ENCODE peak calls at places on chromosomes 7 and 10, in four cellular contexts. One of them, this sample, is unnamed.

GRCh38 chr7:112357136-112357535 is 93.1 kb upstream of the IFRD1 start:
- DNase-seq in stimulated activated CD8-positive, alpha-beta memory T cell treated with anti-CD3 and anti-CD28 coated beads, Interleukin-4, amount 100 ng/mL, for 4 hours: no peak
- DNase-seq in activated CD4-positive, alpha-beta T cell treated with anti-CD3 and anti-CD28 coated beads, Interleukin-2, amount 10 ng/mL, durations not matched to agents 7 days and 5 days: no peak
- DNase-seq in iPS DF 6.9: no peak
- DNase-seq in this sample: no peak

GRCh38 chr7:39644170-39644569 is 20.8 kb downstream of the RALA start:
- DNase-seq in activated CD4-positive, alpha-beta T cell treated with anti-CD3 and anti-CD28 coated beads, Interleukin-2, amount 10 ng/mL, durations not matched to agents 7 days and 5 days: no peak
- DNase-seq in stimulated activated CD8-positive, alpha-beta memory T cell treated with anti-CD3 and anti-CD28 coated beads, Interleukin-4, amount 100 ng/mL, for 4 hours: no peak
- DNase-seq in iPS DF 6.9: no peak
- DNase-seq in this sample: no peak

GRCh38 chr10:48655426-48656240 is 29.0 kb upstream of the WDFY4 start:
- DNase-seq in stimulated activated CD8-positive, alpha-beta memory T cell treated with anti-CD3 and anti-CD28 coated beads, Interleukin-4, amount 100 ng/mL, for 4 hours: no peak
- DNase-seq in activated CD4-positive, alpha-beta T cell treated with anti-CD3 and anti-CD28 coated beads, Interleukin-2, amount 10 ng/mL, durations not matched to agents 7 days and 5 days: no peak
- DNase-seq in iPS DF 6.9: no peak
- DNase-seq in this sample: no peak

GRCh38 chr7:15168489-15168888 is 265.9 kb upstream of the DGKB start:
- DNase-seq in stimulated activated CD8-positive, alpha-beta memory T cell treated with anti-CD3 and anti-CD28 coated beads, Interleukin-4, amount 100 ng/mL, for 4 hours: no peak
- DNase-seq in activated CD4-positive, alpha-beta T cell treated with anti-CD3 and anti-CD28 coated beads, Interleukin-2, amount 10 ng/mL, durations not matched to agents 7 days and 5 days: no peak
- DNase-seq in iPS DF 6.9: no peak
- DNase-seq in this sample: no peak

GRCh38 chr10:116974442-116975005 is 30.5 kb downstream of the SHTN1 start:
- DNase-seq in stimulated activated CD8-positive, alpha-beta memory T cell treated with anti-CD3 and anti-CD28 coated beads, Interleukin-4, amount 100 ng/mL, for 4 hours: no peak
- DNase-seq in iPS DF 6.9: no peak
- DNase-seq in activated CD4-positive, alpha-beta T cell treated with anti-CD3 and anti-CD28 coated beads, Interleukin-2, amount 10 ng/mL, durations not matched to agents 7 days and 5 days: no peak
- DNase-seq in this sample: no peak

GRCh38 chr10:21505711-21506278 is 19.7 kb downstream of the SKIDA1 start:
- DNase-seq in stimulated activated CD8-positive, alpha-beta memory T cell treated with anti-CD3 and anti-CD28 coated beads, Interleukin-4, amount 100 ng/mL, for 4 hours: no peak
- DNase-seq in activated CD4-positive, alpha-beta T cell treated with anti-CD3 and anti-CD28 coated beads, Interleukin-2, amount 10 ng/mL, durations not matched to agents 7 days and 5 days: no peak
- DNase-seq in iPS DF 6.9: no peak
- DNase-seq in this sample: no peak

GRCh38 chr10:52632591-52632990 is 140.0 kb downstream of the MBL2 start:
- DNase-seq in activated CD4-positive, alpha-beta T cell treated with anti-CD3 and anti-CD28 coated beads, Interleukin-2, amount 10 ng/mL, durations not matched to agents 7 days and 5 days: no peak
- DNase-seq in stimulated activated CD8-positive, alpha-beta memory T cell treated with anti-CD3 and anti-CD28 coated beads, Interleukin-4, amount 100 ng/mL, for 4 hours: no peak
- DNase-seq in iPS DF 6.9: no peak
- DNase-seq in this sample: no peak

GRCh38 chr10:69331161-69331560 is 52.9 kb downstream of the HK1 start:
- DNase-seq in iPS DF 6.9: no peak
- DNase-seq in stimulated activated CD8-positive, alpha-beta memory T cell treated with anti-CD3 and anti-CD28 coated beads, Interleukin-4, amount 100 ng/mL, for 4 hours: no peak
- DNase-seq in activated CD4-positive, alpha-beta T cell treated with anti-CD3 and anti-CD28 coated beads, Interleukin-2, amount 10 ng/mL, durations not matched to agents 7 days and 5 days: no peak
- DNase-seq in this sample: no peak

GRCh38 chr10:88979153-88979562 is 11.4 kb upstream of the FAS start:
- DNase-seq in iPS DF 6.9: no peak
- DNase-seq in stimulated activated CD8-positive, alpha-beta memory T cell treated with anti-CD3 and anti-CD28 coated beads, Interleukin-4, amount 100 ng/mL, for 4 hours: no peak
- DNase-seq in activated CD4-positive, alpha-beta T cell treated with anti-CD3 and anti-CD28 coated beads, Interleukin-2, amount 10 ng/mL, durations not matched to agents 7 days and 5 days: no peak
- DNase-seq in this sample: no peak

GRCh38 chr10:112790921-112791320 is 159.1 kb upstream of the TCF7L2 start:
- DNase-seq in iPS DF 6.9: no peak
- DNase-seq in activated CD4-positive, alpha-beta T cell treated with anti-CD3 and anti-CD28 coated beads, Interleukin-2, amount 10 ng/mL, durations not matched to agents 7 days and 5 days: no peak
- DNase-seq in stimulated activated CD8-positive, alpha-beta memory T cell treated with anti-CD3 and anti-CD28 coated beads, Interleukin-4, amount 100 ng/mL, for 4 hours: no peak
- DNase-seq in this sample: no peak

GRCh38 chr10:84522612-84523462 is 194.4 kb downstream of the CCSER2 start:
- DNase-seq in activated CD4-positive, alpha-beta T cell treated with anti-CD3 and anti-CD28 coated beads, Interleukin-2, amount 10 ng/mL, durations not matched to agents 7 days and 5 days: no peak
- DNase-seq in stimulated activated CD8-positive, alpha-beta memory T cell treated with anti-CD3 and anti-CD28 coated beads, Interleukin-4, amount 100 ng/mL, for 4 hours: no peak
- DNase-seq in iPS DF 6.9: no peak
- DNase-seq in this sample: no peak

GRCh38 chr7:936131-937054 is 18.1 kb downstream of the ADAP1 start:
- DNase-seq in iPS DF 6.9: no peak
- DNase-seq in stimulated activated CD8-positive, alpha-beta memory T cell treated with anti-CD3 and anti-CD28 coated beads, Interleukin-4, amount 100 ng/mL, for 4 hours: no peak
- DNase-seq in activated CD4-positive, alpha-beta T cell treated with anti-CD3 and anti-CD28 coated beads, Interleukin-2, amount 10 ng/mL, durations not matched to agents 7 days and 5 days: no peak
- DNase-seq in this sample: no peak

GRCh38 chr10:129440247-129440646 is 26.8 kb upstream of the MGMT start:
- DNase-seq in activated CD4-positive, alpha-beta T cell treated with anti-CD3 and anti-CD28 coated beads, Interleukin-2, amount 10 ng/mL, durations not matched to agents 7 days and 5 days: no peak
- DNase-seq in iPS DF 6.9: no peak
- DNase-seq in stimulated activated CD8-positive, alpha-beta memory T cell treated with anti-CD3 and anti-CD28 coated beads, Interleukin-4, amount 100 ng/mL, for 4 hours: no peak
- DNase-seq in this sample: no peak

GRCh38 chr7:136058561-136058960 is 81.4 kb upstream of the MTPN start:
- DNase-seq in stimulated activated CD8-positive, alpha-beta memory T cell treated with anti-CD3 and anti-CD28 coated beads, Interleukin-4, amount 100 ng/mL, for 4 hours: no peak
- DNase-seq in iPS DF 6.9: no peak
- DNase-seq in activated CD4-positive, alpha-beta T cell treated with anti-CD3 and anti-CD28 coated beads, Interleukin-2, amount 10 ng/mL, durations not matched to agents 7 days and 5 days: no peak
- DNase-seq in this sample: no peak

GRCh38 chr10:23338155-23338828 is 6.3 kb downstream of the C10orf67 start:
- DNase-seq in iPS DF 6.9: no peak
- DNase-seq in activated CD4-positive, alpha-beta T cell treated with anti-CD3 and anti-CD28 coated beads, Interleukin-2, amount 10 ng/mL, durations not matched to agents 7 days and 5 days: no peak
- DNase-seq in stimulated activated CD8-positive, alpha-beta memory T cell treated with anti-CD3 and anti-CD28 coated beads, Interleukin-4, amount 100 ng/mL, for 4 hours: no peak
- DNase-seq in this sample: no peak

GRCh38 chr7:37480642-37481041 is 32.0 kb upstream of the ELMO1 start:
- DNase-seq in stimulated activated CD8-positive, alpha-beta memory T cell treated with anti-CD3 and anti-CD28 coated beads, Interleukin-4, amount 100 ng/mL, for 4 hours: no peak
- DNase-seq in iPS DF 6.9: no peak
- DNase-seq in activated CD4-positive, alpha-beta T cell treated with anti-CD3 and anti-CD28 coated beads, Interleukin-2, amount 10 ng/mL, durations not matched to agents 7 days and 5 days: no peak
- DNase-seq in this sample: no peak

GRCh38 chr7:37284805-37285211 is 163.9 kb downstream of the ELMO1 start:
- DNase-seq in stimulated activated CD8-positive, alpha-beta memory T cell treated with anti-CD3 and anti-CD28 coated beads, Interleukin-4, amount 100 ng/mL, for 4 hours: no peak
- DNase-seq in activated CD4-positive, alpha-beta T cell treated with anti-CD3 and anti-CD28 coated beads, Interleukin-2, amount 10 ng/mL, durations not matched to agents 7 days and 5 days: peak
- DNase-seq in iPS DF 6.9: peak
- DNase-seq in this sample: no peak

GRCh38 chr7:82335927-82336326 is 107.7 kb downstream of the CACNA2D1 start:
- DNase-seq in activated CD4-positive, alpha-beta T cell treated with anti-CD3 and anti-CD28 coated beads, Interleukin-2, amount 10 ng/mL, durations not matched to agents 7 days and 5 days: no peak
- DNase-seq in iPS DF 6.9: no peak
- DNase-seq in stimulated activated CD8-positive, alpha-beta memory T cell treated with anti-CD3 and anti-CD28 coated beads, Interleukin-4, amount 100 ng/mL, for 4 hours: no peak
- DNase-seq in this sample: no peak

GRCh38 chr10:112741830-112742402 is 208.1 kb upstream of the TCF7L2 start:
- DNase-seq in activated CD4-positive, alpha-beta T cell treated with anti-CD3 and anti-CD28 coated beads, Interleukin-2, amount 10 ng/mL, durations not matched to agents 7 days and 5 days: no peak
- DNase-seq in stimulated activated CD8-positive, alpha-beta memory T cell treated with anti-CD3 and anti-CD28 coated beads, Interleukin-4, amount 100 ng/mL, for 4 hours: no peak
- DNase-seq in iPS DF 6.9: no peak
- DNase-seq in this sample: no peak

GRCh38 chr7:108630002-108630401 is 60.3 kb downstream of the DNAJB9 start:
- DNase-seq in iPS DF 6.9: no peak
- DNase-seq in stimulated activated CD8-positive, alpha-beta memory T cell treated with anti-CD3 and anti-CD28 coated beads, Interleukin-4, amount 100 ng/mL, for 4 hours: no peak
- DNase-seq in activated CD4-positive, alpha-beta T cell treated with anti-CD3 and anti-CD28 coated beads, Interleukin-2, amount 10 ng/mL, durations not matched to agents 7 days and 5 days: no peak
- DNase-seq in this sample: no peak

GRCh38 chr7:120028636-120029035 is 244.3 kb upstream of the KCND2 start:
- DNase-seq in iPS DF 6.9: no peak
- DNase-seq in activated CD4-positive, alpha-beta T cell treated with anti-CD3 and anti-CD28 coated beads, Interleukin-2, amount 10 ng/mL, durations not matched to agents 7 days and 5 days: no peak
- DNase-seq in stimulated activated CD8-positive, alpha-beta memory T cell treated with anti-CD3 and anti-CD28 coated beads, Interleukin-4, amount 100 ng/mL, for 4 hours: no peak
- DNase-seq in this sample: no peak

GRCh38 chr10:36542493-36542892 is 582.9 kb upstream of the ANKRD30A start:
- DNase-seq in activated CD4-positive, alpha-beta T cell treated with anti-CD3 and anti-CD28 coated beads, Interleukin-2, amount 10 ng/mL, durations not matched to agents 7 days and 5 days: no peak
- DNase-seq in stimulated activated CD8-positive, alpha-beta memory T cell treated with anti-CD3 and anti-CD28 coated beads, Interleukin-4, amount 100 ng/mL, for 4 hours: no peak
- DNase-seq in iPS DF 6.9: no peak
- DNase-seq in this sample: no peak

GRCh38 chr7:122136033-122136432 is 8.0 kb downstream of the AASS start:
- DNase-seq in iPS DF 6.9: no peak
- DNase-seq in activated CD4-positive, alpha-beta T cell treated with anti-CD3 and anti-CD28 coated beads, Interleukin-2, amount 10 ng/mL, durations not matched to agents 7 days and 5 days: no peak
- DNase-seq in stimulated activated CD8-positive, alpha-beta memory T cell treated with anti-CD3 and anti-CD28 coated beads, Interleukin-4, amount 100 ng/mL, for 4 hours: no peak
- DNase-seq in this sample: no peak

GRCh38 chr7:134789967-134790685 is 10.7 kb downstream of the CALD1 start:
- DNase-seq in stimulated activated CD8-positive, alpha-beta memory T cell treated with anti-CD3 and anti-CD28 coated beads, Interleukin-4, amount 100 ng/mL, for 4 hours: no peak
- DNase-seq in iPS DF 6.9: no peak
- DNase-seq in activated CD4-positive, alpha-beta T cell treated with anti-CD3 and anti-CD28 coated beads, Interleukin-2, amount 10 ng/mL, durations not matched to agents 7 days and 5 days: no peak
- DNase-seq in this sample: no peak

GRCh38 chr7:35268953-35269352 is 15.1 kb upstream of the TBX20 start:
- DNase-seq in iPS DF 6.9: no peak
- DNase-seq in stimulated activated CD8-positive, alpha-beta memory T cell treated with anti-CD3 and anti-CD28 coated beads, Interleukin-4, amount 100 ng/mL, for 4 hours: no peak
- DNase-seq in activated CD4-positive, alpha-beta T cell treated with anti-CD3 and anti-CD28 coated beads, Interleukin-2, amount 10 ng/mL, durations not matched to agents 7 days and 5 days: no peak
- DNase-seq in this sample: no peak

GRCh38 chr10:3159160-3159559 is 13.4 kb downstream of the PITRM1 start:
- DNase-seq in stimulated activated CD8-positive, alpha-beta memory T cell treated with anti-CD3 and anti-CD28 coated beads, Interleukin-4, amount 100 ng/mL, for 4 hours: no peak
- DNase-seq in iPS DF 6.9: no peak
- DNase-seq in activated CD4-positive, alpha-beta T cell treated with anti-CD3 and anti-CD28 coated beads, Interleukin-2, amount 10 ng/mL, durations not matched to agents 7 days and 5 days: no peak
- DNase-seq in this sample: no peak

GRCh38 chr10:34319197-34319846 is 495.8 kb downstream of the PARD3 start:
- DNase-seq in activated CD4-positive, alpha-beta T cell treated with anti-CD3 and anti-CD28 coated beads, Interleukin-2, amount 10 ng/mL, durations not matched to agents 7 days and 5 days: no peak
- DNase-seq in stimulated activated CD8-positive, alpha-beta memory T cell treated with anti-CD3 and anti-CD28 coated beads, Interleukin-4, amount 100 ng/mL, for 4 hours: no peak
- DNase-seq in iPS DF 6.9: no peak
- DNase-seq in this sample: no peak

GRCh38 chr7:17380696-17381662 is 82.5 kb downstream of the AHR start:
- DNase-seq in iPS DF 6.9: no peak
- DNase-seq in activated CD4-positive, alpha-beta T cell treated with anti-CD3 and anti-CD28 coated beads, Interleukin-2, amount 10 ng/mL, durations not matched to agents 7 days and 5 days: no peak
- DNase-seq in stimulated activated CD8-positive, alpha-beta memory T cell treated with anti-CD3 and anti-CD28 coated beads, Interleukin-4, amount 100 ng/mL, for 4 hours: no peak
- DNase-seq in this sample: no peak

GRCh38 chr10:127991543-127992255 is 84.8 kb downstream of the PTPRE start:
- DNase-seq in stimulated activated CD8-positive, alpha-beta memory T cell treated with anti-CD3 and anti-CD28 coated beads, Interleukin-4, amount 100 ng/mL, for 4 hours: no peak
- DNase-seq in iPS DF 6.9: no peak
- DNase-seq in activated CD4-positive, alpha-beta T cell treated with anti-CD3 and anti-CD28 coated beads, Interleukin-2, amount 10 ng/mL, durations not matched to agents 7 days and 5 days: no peak
- DNase-seq in this sample: no peak

GRCh38 chr10:35413985-35414861 is 77.9 kb downstream of the CCNY start:
- DNase-seq in activated CD4-positive, alpha-beta T cell treated with anti-CD3 and anti-CD28 coated beads, Interleukin-2, amount 10 ng/mL, durations not matched to agents 7 days and 5 days: no peak
- DNase-seq in stimulated activated CD8-positive, alpha-beta memory T cell treated with anti-CD3 and anti-CD28 coated beads, Interleukin-4, amount 100 ng/mL, for 4 hours: no peak
- DNase-seq in iPS DF 6.9: no peak
- DNase-seq in this sample: no peak

GRCh38 chr7:48781783-48782182 is 142.6 kb upstream of the CDC14C start:
- DNase-seq in stimulated activated CD8-positive, alpha-beta memory T cell treated with anti-CD3 and anti-CD28 coated beads, Interleukin-4, amount 100 ng/mL, for 4 hours: no peak
- DNase-seq in activated CD4-positive, alpha-beta T cell treated with anti-CD3 and anti-CD28 coated beads, Interleukin-2, amount 10 ng/mL, durations not matched to agents 7 days and 5 days: no peak
- DNase-seq in iPS DF 6.9: no peak
- DNase-seq in this sample: no peak

GRCh38 chr10:124152781-124153600 is 59.6 kb upstream of the CHST15 start:
- DNase-seq in activated CD4-positive, alpha-beta T cell treated with anti-CD3 and anti-CD28 coated beads, Interleukin-2, amount 10 ng/mL, durations not matched to agents 7 days and 5 days: peak
- DNase-seq in iPS DF 6.9: no peak
- DNase-seq in stimulated activated CD8-positive, alpha-beta memory T cell treated with anti-CD3 and anti-CD28 coated beads, Interleukin-4, amount 100 ng/mL, for 4 hours: no peak
- DNase-seq in this sample: no peak

GRCh38 chr7:47826754-47827153 is 121.5 kb downstream of the PKD1L1 start:
- DNase-seq in stimulated activated CD8-positive, alpha-beta memory T cell treated with anti-CD3 and anti-CD28 coated beads, Interleukin-4, amount 100 ng/mL, for 4 hours: no peak
- DNase-seq in activated CD4-positive, alpha-beta T cell treated with anti-CD3 and anti-CD28 coated beads, Interleukin-2, amount 10 ng/mL, durations not matched to agents 7 days and 5 days: no peak
- DNase-seq in iPS DF 6.9: no peak
- DNase-seq in this sample: no peak

GRCh38 chr7:2939193-2939885 is 95.2 kb upstream of the GNA12 start:
- DNase-seq in iPS DF 6.9: no peak
- DNase-seq in stimulated activated CD8-positive, alpha-beta memory T cell treated with anti-CD3 and anti-CD28 coated beads, Interleukin-4, amount 100 ng/mL, for 4 hours: no peak
- DNase-seq in activated CD4-positive, alpha-beta T cell treated with anti-CD3 and anti-CD28 coated beads, Interleukin-2, amount 10 ng/mL, durations not matched to agents 7 days and 5 days: no peak
- DNase-seq in this sample: no peak

GRCh38 chr10:93224005-93224779 is 150.5 kb downstream of the CYP26A1 start:
- DNase-seq in iPS DF 6.9: no peak
- DNase-seq in activated CD4-positive, alpha-beta T cell treated with anti-CD3 and anti-CD28 coated beads, Interleukin-2, amount 10 ng/mL, durations not matched to agents 7 days and 5 days: no peak
- DNase-seq in stimulated activated CD8-positive, alpha-beta memory T cell treated with anti-CD3 and anti-CD28 coated beads, Interleukin-4, amount 100 ng/mL, for 4 hours: no peak
- DNase-seq in this sample: no peak

GRCh38 chr7:101397243-101397642 is 34.6 kb downstream of the COL26A1 start:
- DNase-seq in iPS DF 6.9: no peak
- DNase-seq in stimulated activated CD8-positive, alpha-beta memory T cell treated with anti-CD3 and anti-CD28 coated beads, Interleukin-4, amount 100 ng/mL, for 4 hours: no peak
- DNase-seq in activated CD4-positive, alpha-beta T cell treated with anti-CD3 and anti-CD28 coated beads, Interleukin-2, amount 10 ng/mL, durations not matched to agents 7 days and 5 days: no peak
- DNase-seq in this sample: no peak

GRCh38 chr7:16271355-16271754 is 150.0 kb downstream of the CRPPA start:
- DNase-seq in iPS DF 6.9: no peak
- DNase-seq in stimulated activated CD8-positive, alpha-beta memory T cell treated with anti-CD3 and anti-CD28 coated beads, Interleukin-4, amount 100 ng/mL, for 4 hours: no peak
- DNase-seq in activated CD4-positive, alpha-beta T cell treated with anti-CD3 and anti-CD28 coated beads, Interleukin-2, amount 10 ng/mL, durations not matched to agents 7 days and 5 days: no peak
- DNase-seq in this sample: no peak

GRCh38 chr10:34802692-34803091 is 12.4 kb downstream of the PARD3 start:
- DNase-seq in activated CD4-positive, alpha-beta T cell treated with anti-CD3 and anti-CD28 coated beads, Interleukin-2, amount 10 ng/mL, durations not matched to agents 7 days and 5 days: no peak
- DNase-seq in stimulated activated CD8-positive, alpha-beta memory T cell treated with anti-CD3 and anti-CD28 coated beads, Interleukin-4, amount 100 ng/mL, for 4 hours: no peak
- DNase-seq in iPS DF 6.9: no peak
- DNase-seq in this sample: no peak

This sample was measured in type B pancreatic cell.